ENCODE peak calls at places on chromosomes 13 and 19, in six cellular contexts. T is tibial artery, M is A172, C is HT-29, J is DND-41, L is NCI-H1417 treated with DMSO at 0.1 percent for 48 hours. I is an unnamed sample.
A peak's percentile ranks its signal among the peaks of the same experiment; 100 is the strongest.

GRCh38 chr13:73683746-73684145 is 450.5 kb downstream of the KLF12 start:
- DNase-seq in T (no peak), M (no peak), C (no peak), J (no peak), L (no peak), I (no peak)

GRCh38 chr19:6639439-6639838 is 30.5 kb downstream of the TNFSF14 start:
- DNase-seq in T (no peak), M (peak; percentile 78), C (no peak), J (no peak), L (no peak), I (no peak)

GRCh38 chr19:29476528-29476927 is 49.3 kb upstream of the VSTM2B start:
- DNase-seq in T (no peak), M (no peak), C (no peak), J (no peak), L (no peak), I (no peak)

GRCh38 chr19:4652075-4652474 is 12.8 kb downstream of the TNFAIP8L1 start:
- DNase-seq in T (no peak), M (no peak), C (no peak), J (no peak), L (no peak), I (no peak)

GRCh38 chr19:50313812-50314536 is 15.2 kb downstream of the KCNC3 start:
- DNase-seq in T (no peak), M (no peak), C (no peak), J (no peak), L (no peak), I (peak; percentile 26)

GRCh38 chr13:76380436-76381065 is 505.7 kb downstream of the KCTD12 start:
- DNase-seq in T (no peak), M (no peak), C (no peak), J (no peak), L (no peak), I (no peak)

GRCh38 chr13:99969934-99970760 is 1.4 kb downstream of the ZIC5 start:
- DNase-seq in T (no peak), M (peak; percentile 53), C (peak; percentile 29), J (peak; percentile 72), L (no peak), I (no peak)

GRCh38 chr13:42486711-42487198 is 87.2 kb upstream of the TNFSF11 start:
- DNase-seq in T (no peak), M (peak; percentile 68), C (peak; percentile 33), J (no peak), L (no peak), I (no peak)

GRCh38 chr13:41565221-41565620 is 107.9 kb downstream of the RGCC start:
- DNase-seq in T (no peak), M (peak; percentile 66), C (no peak), J (no peak), L (no peak), I (no peak)

GRCh38 chr19:46718157-46718933 is 1.4 kb upstream of the PRKD2 start:
- DNase-seq in T (no peak), M (no peak), C (peak; percentile 66), J (peak; percentile 98), L (no peak), I (peak; percentile 56)

GRCh38 chr13:73035660-73036059 is 23.1 kb upstream of the KLF5 start:
- DNase-seq in T (no peak), M (no peak), C (no peak), J (no peak), L (no peak), I (no peak)

GRCh38 chr19:46115396-46116109 is 8.9 kb downstream of the IGFL3 start:
- DNase-seq in T (no peak), M (peak; percentile 53), C (no peak), J (no peak), L (no peak), I (no peak)

GRCh38 chr13:52162279-52163101 is 3.1 kb upstream of the NEK3 start:
- DNase-seq in T (no peak), M (peak; percentile 74), C (peak; percentile 69), J (no peak), L (no peak), I (peak; percentile 56)

GRCh38 chr19:46674416-46675178 is 13.6 kb upstream of the DACT3 start:
- DNase-seq in T (no peak), M (peak; percentile 46), C (peak; percentile 58), J (peak; percentile 19), L (no peak), I (no peak)

GRCh38 chr13:32407854-32408253 is 20.1 kb downstream of the N4BP2L1 start:
- DNase-seq in T (no peak), M (no peak), C (no peak), J (no peak), L (no peak), I (no peak)

GRCh38 chr19:35055715-35056179 is 14.2 kb downstream of the HPN start:
- DNase-seq in T (no peak), M (no peak), C (peak; percentile 59), J (no peak), L (peak; percentile 14), I (no peak)

GRCh38 chr13:78604782-78605611 is 1.6 kb upstream of the POU4F1 start:
- DNase-seq in T (no peak), M (peak; percentile 3), C (no peak), J (peak; percentile 79), L (no peak), I (peak; percentile 39)

GRCh38 chr13:69331245-69331644 is 776.4 kb upstream of the ATXN8OS start:
- DNase-seq in T (no peak), M (peak; percentile 3), C (no peak), J (no peak), L (no peak), I (no peak)

GRCh38 chr19:47377208-47377701 is 28.1 kb downstream of the DHX34 start:
- DNase-seq in T (no peak), M (no peak), C (peak; percentile 36), J (no peak), L (no peak), I (no peak)

GRCh38 chr13:105121221-105121620 is 1414.2 kb downstream of the EFNB2 start:
- DNase-seq in T (no peak), M (no peak), C (no peak), J (no peak), L (no peak), I (no peak)

GRCh38 chr13:113962386-113962785 is 11.5 kb downstream of the C13orf46 start:
- DNase-seq in T (no peak), M (no peak), C (no peak), J (no peak), L (no peak), I (no peak)

GRCh38 chr19:2424686-2425621 is 2.4 kb downstream of the TIMM13 start:
- DNase-seq in T (no peak), M (no peak), C (no peak), J (no peak), L (no peak), I (no peak)

GRCh38 chr13:112740502-112741131 is 50.8 kb downstream of the ATP11A start:
- DNase-seq in T (peak; percentile 79), M (peak; percentile 71), C (no peak), J (no peak), L (no peak), I (no peak)

GRCh38 chr13:93957371-93957770 is 522.1 kb downstream of the DCT start:
- DNase-seq in T (no peak), M (no peak), C (no peak), J (no peak), L (no peak), I (no peak)

GRCh38 chr13:33251131-33251629 is 34.4 kb downstream of the STARD13 start:
- DNase-seq in T (no peak), M (peak; percentile 97), C (no peak), J (no peak), L (no peak), I (no peak)

GRCh38 chr19:21358768-21359451 is at the start of gene ZNF738:
- DNase-seq in T (peak; percentile 94), M (peak; percentile 89), C (peak; percentile 76), J (peak; percentile 94), L (peak; percentile 74), I (peak; percentile 94)

GRCh38 chr19:8673281-8673891 is 25.2 kb downstream of the ACTL9 start:
- DNase-seq in T (no peak), M (no peak), C (no peak), J (peak; percentile 37), L (no peak), I (no peak)